ENCODE peak calls at places on chromosomes 4 and X, in four cellular contexts. U, Z, E and V are unnamed samples.

GRCh38 chrX:71184803-71185495 is 38.1 kb upstream of the GJB1 start:
- DNase-seq in U (no peak), Z (no peak), E (no peak), V (no peak)

GRCh38 chrX:140038842-140039241 is 73.5 kb upstream of the CXorf66 start:
- DNase-seq in U (no peak), Z (no peak), E (no peak), V (no peak)

GRCh38 chrX:34300871-34301270 is 168.8 kb upstream of the FAM47A start:
- DNase-seq in U (no peak), Z (peak), E (peak), V (peak)

GRCh38 chr4:168587326-168588125 is 90.7 kb downstream of the PALLD start:
- DNase-seq in U (no peak), Z (no peak), E (no peak), V (no peak)

GRCh38 chrX:69033936-69034335 is 131.3 kb downstream of the PJA1 start:
- DNase-seq in U (no peak), Z (no peak), E (no peak), V (no peak)

GRCh38 chr4:147724468-147725201 is 7.3 kb upstream of the ARHGAP10 start:
- DNase-seq in U (no peak), Z (no peak), E (no peak), V (no peak)

GRCh38 chr4:1799997-1800375 is 6.9 kb downstream of the FGFR3 start:
- DNase-seq in U (no peak), Z (no peak), E (no peak), V (no peak)

GRCh38 chr4:147924604-147925412 is 192.9 kb downstream of the ARHGAP10 start:
- DNase-seq in U (no peak), Z (peak), E (peak), V (no peak)

GRCh38 chr4:186368291-186368690 is 102.3 kb downstream of the F11 start:
- DNase-seq in U (no peak), Z (no peak), E (no peak), V (no peak)

GRCh38 chr4:138259801-138260200 is 17.7 kb upstream of the SLC7A11 start:
- DNase-seq in U (no peak), Z (no peak), E (no peak), V (no peak)

GRCh38 chr4:182339246-182339645 is 96.0 kb downstream of the TENM3 start:
- DNase-seq in U (no peak), Z (no peak), E (peak), V (no peak)

GRCh38 chr4:32440391-32440790 is 1720.2 kb downstream of the PCDH7 start:
- DNase-seq in U (no peak), Z (no peak), E (no peak), V (no peak)

GRCh38 chr4:88008624-88009235 is 1.3 kb downstream of the PKD2 start:
- DNase-seq in U (no peak), Z (no peak), E (no peak), V (no peak)

GRCh38 chrX:10833299-10834169 is 213.1 kb upstream of the MID1 start:
- DNase-seq in U (no peak), Z (peak), E (peak), V (no peak)

GRCh38 chr4:76365636-76366035 is 55.3 kb downstream of the CCDC158 start:
- DNase-seq in U (no peak), Z (no peak), E (no peak), V (no peak)

GRCh38 chr4:153785830-153786721 is 2.8 kb downstream of the SFRP2 start:
- DNase-seq in U (no peak), Z (peak), E (no peak), V (no peak)

GRCh38 chr4:41160856-41161255 is 53.5 kb downstream of the APBB2 start:
- DNase-seq in U (no peak), Z (no peak), E (no peak), V (no peak)

GRCh38 chr4:56762484-56763250 is 58.8 kb downstream of the SPINK2 start:
- DNase-seq in U (no peak), Z (no peak), E (no peak), V (no peak)

GRCh38 chrX:15349046-15349445 is 13.7 kb upstream of the PIGA start:
- DNase-seq in U (no peak), Z (peak), E (no peak), V (peak)

GRCh38 chr4:13126976-13127910 is 356.9 kb downstream of the RAB28 start:
- DNase-seq in U (no peak), Z (no peak), E (no peak), V (no peak)

GRCh38 chrX:107751127-107751526 is 24.5 kb downstream of the TSC22D3 start:
- DNase-seq in U (no peak), Z (no peak), E (no peak), V (no peak)

GRCh38 chrX:123920065-123920785 is 41.3 kb upstream of the STAG2 start:
- DNase-seq in U (no peak), Z (no peak), E (no peak), V (no peak)

GRCh38 chr4:41028392-41029076 is 185.8 kb downstream of the APBB2 start:
- DNase-seq in U (peak), Z (no peak), E (no peak), V (no peak)

GRCh38 chr4:24244663-24245519 is 339.5 kb downstream of the DHX15 start:
- DNase-seq in U (no peak), Z (no peak), E (no peak), V (no peak)

GRCh38 chr4:41294445-41295062 is 37.8 kb downstream of the UCHL1 start:
- DNase-seq in U (no peak), Z (no peak), E (no peak), V (peak)

GRCh38 chr4:80243274-80244018 is 23.0 kb upstream of the FGF5 start:
- DNase-seq in U (no peak), Z (no peak), E (no peak), V (no peak)

GRCh38 chr4:163544407-163545038 is 50.0 kb downstream of the TMA16 start:
- DNase-seq in U (no peak), Z (peak), E (no peak), V (peak)

GRCh38 chrX:452598-452997 is 65.9 kb upstream of the PPP2R3B start:
- DNase-seq in U (no peak), Z (no peak), E (no peak), V (no peak)

GRCh38 chrX:71440401-71440800 is 74.2 kb downstream of the TAF1 start:
- DNase-seq in U (no peak), Z (no peak), E (no peak), V (no peak)

GRCh38 chrX:10628906-10629305 is 8.5 kb upstream of the MID1 start:
- DNase-seq in U (no peak), Z (no peak), E (no peak), V (no peak)

GRCh38 chr4:83320548-83320947 is 14.1 kb downstream of the HPSE start:
- DNase-seq in U (no peak), Z (no peak), E (no peak), V (no peak)

GRCh38 chrX:110759785-110760184 is 35.8 kb downstream of the CHRDL1 start:
- DNase-seq in U (no peak), Z (no peak), E (no peak), V (no peak)

GRCh38 chr4:30763337-30763736 is 43.2 kb downstream of the PCDH7 start:
- DNase-seq in U (no peak), Z (no peak), E (no peak), V (no peak)

GRCh38 chr4:174423257-174423944 is 98.9 kb downstream of the HPGD start:
- DNase-seq in U (no peak), Z (no peak), E (no peak), V (no peak)

GRCh38 chrX:153378607-153379006 is 22.5 kb downstream of the PNMA6E start:
- DNase-seq in U (no peak), Z (no peak), E (no peak), V (no peak)

GRCh38 chrX:97102938-97103337 is 219.2 kb downstream of the RPA4 start:
- DNase-seq in U (no peak), Z (no peak), E (no peak), V (no peak)

GRCh38 chrX:94633237-94633636 is 959.2 kb downstream of the FAM133A start:
- DNase-seq in U (no peak), Z (no peak), E (no peak), V (no peak)

GRCh38 chr4:186192068-186192751 is 843 bp downstream of the CYP4V2 start:
- DNase-seq in U (no peak), Z (peak), E (no peak), V (no peak)

DNA sequence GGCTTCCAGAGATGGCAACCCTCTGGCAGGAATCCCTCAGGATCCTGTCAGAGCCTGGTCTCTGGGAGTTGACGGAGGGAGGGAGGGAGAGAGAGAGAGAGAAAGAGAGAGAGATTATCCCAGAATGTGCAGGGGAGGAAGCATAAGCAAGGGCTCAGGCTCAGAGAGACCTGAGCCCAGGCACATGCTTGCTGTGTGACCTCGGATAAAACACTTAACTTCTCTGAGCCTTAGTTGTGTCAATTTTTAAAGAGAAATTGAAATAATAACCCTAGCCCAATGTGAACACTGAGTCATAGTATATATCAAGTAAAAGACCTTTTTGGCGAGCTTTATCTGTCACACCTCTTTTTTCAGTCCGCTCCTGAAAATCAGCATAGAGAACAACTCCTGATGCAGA is 473 bp upstream of the USP51 start:
- DNase-seq in U (no peak), Z (no peak), E (no peak), V (no peak)
- H3K9ac ChIP-seq in U (peak), Z (no peak), E (no peak), V (peak)

GRCh38 chrX:56564182-56564885 is 907 bp downstream of the UBQLN2 start:
- DNase-seq in U (no peak), Z (peak), E (no peak), V (no peak)
- TF ChIP-seq SUZ12 in U (no peak), Z (no peak), E (no peak), V (no peak)

DNA sequence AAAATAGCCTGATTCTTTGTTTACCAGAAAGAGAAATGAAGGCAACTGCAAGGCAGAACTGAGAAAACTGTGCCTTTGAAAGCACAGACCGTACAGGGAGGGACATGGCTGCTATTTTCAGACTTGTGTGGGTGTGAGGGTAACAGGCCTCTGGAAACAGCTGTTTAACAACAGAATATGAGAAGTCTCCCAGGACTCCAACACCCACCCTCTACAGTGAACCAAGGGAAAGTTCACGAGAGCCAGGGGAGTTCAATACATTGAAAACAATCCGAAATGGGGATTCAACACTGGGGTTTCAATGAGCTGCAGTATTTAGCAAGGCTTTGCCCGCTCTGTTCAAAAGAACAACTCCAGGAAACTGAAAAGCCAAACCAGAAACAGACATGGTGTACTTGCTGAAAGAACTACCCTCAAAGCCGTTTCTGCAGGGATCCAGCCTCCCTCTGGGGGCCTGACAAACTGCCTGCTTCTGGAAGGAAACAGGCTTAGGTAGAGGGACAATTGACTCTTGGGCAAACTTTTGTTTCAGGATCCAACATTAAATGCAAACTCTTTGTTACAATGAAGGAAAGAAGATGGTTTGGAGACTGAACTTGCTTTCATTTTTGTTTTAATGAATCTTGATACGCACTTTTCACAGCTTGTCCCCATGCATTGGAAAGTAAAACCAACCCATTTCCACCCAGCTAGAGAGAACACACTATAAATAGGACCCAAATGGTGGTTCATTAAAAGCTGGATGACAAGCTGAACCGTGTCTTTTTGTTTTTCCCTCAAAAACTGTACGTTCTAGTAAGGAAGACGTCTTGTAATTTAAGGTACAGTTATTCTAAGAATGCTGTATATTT is 95.5 kb upstream of the EGFL6 start:
- DNase-seq in U (peak), Z (no peak), E (no peak), V (no peak)
- TF ChIP-seq ZNF274 in U (no peak), Z (no peak), E (no peak), V (no peak)

GRCh38 chrX:3504916-3505315 is 158.5 kb upstream of the MXRA5 start:
- DNase-seq in U (no peak), Z (no peak), E (no peak), V (no peak)
- H3K9ac ChIP-seq in U (no peak), Z (no peak), E (no peak), V (no peak)

GRCh38 chr4:39118034-39118658 is 56.1 kb downstream of the KLHL5 start:
- DNase-seq in U (no peak), Z (peak), E (no peak), V (no peak)
- TF ChIP-seq SUZ12 in U (no peak), Z (no peak), E (no peak), V (no peak)

GRCh38 chrX:9420513-9420912 is 44.3 kb upstream of the TBL1X start:
- DNase-seq in U (no peak), Z (no peak), E (no peak), V (no peak)

GRCh38 chrX:9414416-9414815 is 50.4 kb upstream of the TBL1X start:
- DNase-seq in U (no peak), Z (no peak), E (no peak), V (no peak)

DNA sequence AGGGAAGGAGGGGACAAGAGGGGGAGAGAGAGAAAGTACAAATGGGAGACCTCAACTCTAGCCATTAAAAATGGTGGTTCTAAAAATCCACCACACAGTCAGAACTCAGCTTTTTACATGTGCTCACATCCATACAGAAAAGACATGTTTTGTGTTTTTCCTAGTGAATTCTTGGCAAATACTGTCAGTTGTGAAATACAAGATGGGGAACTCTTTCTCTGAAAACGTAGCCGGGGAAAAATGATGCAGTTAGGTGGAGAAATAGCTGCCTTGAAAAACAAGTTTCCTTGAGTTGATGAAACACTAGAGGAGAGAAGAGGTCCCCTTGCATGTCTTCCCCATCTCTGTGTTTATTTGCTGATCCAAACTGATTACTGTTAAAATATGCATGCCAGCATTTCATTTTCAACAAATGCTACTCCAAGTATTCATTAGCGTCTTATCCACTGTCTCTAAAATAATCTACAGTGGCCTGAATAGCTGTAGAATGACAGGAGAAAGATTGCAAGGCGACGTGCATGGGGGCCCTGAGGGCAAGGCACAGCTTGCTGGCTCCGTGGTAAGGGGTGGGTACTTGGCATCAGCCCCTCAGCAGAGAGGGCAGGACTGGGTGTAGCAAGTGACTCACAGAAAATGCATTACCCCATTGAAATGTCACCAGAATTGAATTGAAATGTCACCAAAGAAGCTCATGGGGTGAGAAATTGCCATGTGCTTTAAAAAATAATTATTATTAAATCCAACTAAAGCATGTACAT is 48.1 kb upstream of the TBL1X start:
- DNase-seq in U (no peak), Z (no peak), E (no peak), V (no peak)
- TF ChIP-seq ZNF274 in U (no peak), Z (no peak), E (no peak), V (no peak)

GRCh38 chr4:6278801-6279197 is 9.1 kb downstream of the WFS1 start:
- DNase-seq in U (peak), Z (peak), E (no peak), V (no peak)
- H3K9ac ChIP-seq in U (no peak), Z (peak), E (no peak), V (no peak)